ENCODE peak calls at places on chromosomes 4 and X, in four cellular contexts. T is CD4-positive, alpha-beta memory T cell; C is cardiac fibroblast; Y is T follicular helper cell. B is an unnamed sample.

GRCh38 chrX:7059214-7059838 is 88.2 kb upstream of the STS start:
- DNase-seq in T (no peak), C (no peak), Y (no peak), B (no peak)

GRCh38 chrX:53074987-53075386 is 7.2 kb upstream of the TSPYL2 start:
- DNase-seq in T (no peak), C (no peak), Y (no peak), B (no peak)

GRCh38 chrX:72545990-72546389 is 26.7 kb downstream of the HDAC8 start:
- DNase-seq in T (no peak), C (peak; percentile 9), Y (no peak), B (peak; percentile 65)

GRCh38 chrX:123822965-123823364 is 36.9 kb upstream of the XIAP start:
- DNase-seq in T (no peak), C (no peak), Y (no peak), B (no peak)

GRCh38 chr4:138576684-138577083 is 334.5 kb upstream of the SLC7A11 start:
- DNase-seq in T (no peak), C (peak; percentile 75), Y (no peak), B (no peak)

GRCh38 chrX:68942797-68943196 is 114.0 kb downstream of the EFNB1 start:
- DNase-seq in T (no peak), C (no peak), Y (no peak), B (no peak)

GRCh38 chrX:101417981-101418841 is 10.2 kb downstream of the HNRNPH2 start:
- DNase-seq in T (peak; percentile 32), C (peak; percentile 39), Y (no peak), B (peak; percentile 81)

GRCh38 chr4:144421839-144422565 is 224.0 kb upstream of the HHIP start:
- DNase-seq in T (no peak), C (peak; percentile 32), Y (no peak), B (no peak)

GRCh38 chr4:16205298-16206164 is 20.7 kb downstream of the TAPT1 start:
- DNase-seq in T (peak; percentile 29), C (peak; percentile 47), Y (no peak), B (no peak)

B was measured in SJCRH30.